ENCODE peak calls at places on chromosomes 16 and 17, in six cellular contexts. D is MM.1S, Y is sigmoid colon, S is transverse colon, N is fibroblast of lung, O is cardiac muscle cell. V is an unnamed sample.
A peak's percentile ranks its signal among the peaks of the same experiment; 100 is the strongest.

GRCh38 chr16:76816475-76816874 is 374.5 kb upstream of the MON1B start:
- DNase-seq in D (no peak), S (no peak), Y (no peak), N (no peak), O (no peak), V (no peak)

GRCh38 chr16:58488531-58488930 is 11.4 kb upstream of the NDRG4 start:
- DNase-seq in O (no peak), N (no peak), Y (no peak), D (no peak), S (no peak), V (no peak)

GRCh38 chr17:8692916-8693315 is 51.7 kb downstream of the CCDC42 start:
- DNase-seq in S (no peak), Y (no peak), O (no peak), D (no peak), N (no peak), V (no peak)

GRCh38 chr16:81004646-81005353 is 1.9 kb downstream of the CMC2 start:
- DNase-seq in O (peak; percentile 67), Y (no peak), D (peak; percentile 58), N (peak; percentile 77), S (no peak), V (peak; percentile 83)

GRCh38 chr16:51994597-51994996 is 552.3 kb downstream of the TOX3 start:
- DNase-seq in N (no peak), O (peak; percentile 51), D (peak; percentile 9), S (peak; percentile 61), Y (no peak), V (no peak)

GRCh38 chr17:75518201-75518600 is 1.9 kb downstream of the TSEN54 start:
- DNase-seq in S (peak; percentile 31), O (no peak), D (no peak), Y (no peak), N (no peak), V (no peak)

GRCh38 chr17:5011928-5012327 is 14.2 kb downstream of the KIF1C start:
- DNase-seq in Y (no peak), S (no peak), D (no peak), N (peak; percentile 17), O (no peak), V (peak; percentile 44)

GRCh38 chr17:56708220-56708567 is 114.7 kb downstream of the NOG start:
- DNase-seq in N (no peak), S (no peak), O (no peak), D (no peak), Y (no peak), V (peak; percentile 7)

GRCh38 chr17:32440722-32441121 is 3.6 kb upstream of the PSMD11 start:
- DNase-seq in D (no peak), O (peak; percentile 11), N (no peak), Y (no peak), S (no peak), V (no peak)

GRCh38 chr16:22425036-22425801 is 50.8 kb upstream of the CDR2 start:
- DNase-seq in S (no peak), D (no peak), O (no peak), Y (peak; percentile 78), N (peak; percentile 34), V (peak; percentile 60)

GRCh38 chr17:17435323-17435722 is 41.5 kb upstream of the MED9 start:
- DNase-seq in S (no peak), Y (no peak), D (no peak), N (peak; percentile 77), O (no peak), V (peak; percentile 77)

GRCh38 chr17:76408037-76408849 is 23.8 kb downstream of the SPHK1 start:
- DNase-seq in O (peak; percentile 73), S (peak; percentile 77), D (peak; percentile 65), Y (no peak), N (peak; percentile 39), V (peak; percentile 49)

GRCh38 chr17:50785942-50786570 is 18.7 kb upstream of the ANKRD40CL start:
- DNase-seq in N (peak; percentile 88), Y (no peak), O (no peak), S (no peak), D (no peak), V (peak; percentile 75)

GRCh38 chr16:3098459-3099394 is at the start of gene ZSCAN10:
- DNase-seq in D (no peak), S (no peak), N (no peak), O (no peak), Y (no peak), V (no peak)

GRCh38 chr17:81941484-81942166 is 4.5 kb upstream of the PYCR1 start:
- DNase-seq in N (no peak), D (no peak), O (peak; percentile 92), Y (no peak), S (no peak), V (no peak)

GRCh38 chr16:55842369-55843104 is 9.6 kb upstream of the CES1 start:
- DNase-seq in S (no peak), N (peak; percentile 61), Y (no peak), D (peak; percentile 49), O (peak; percentile 69), V (peak; percentile 61)

GRCh38 chr17:57895382-57896060 is 45.7 kb upstream of the MRPS23 start:
- DNase-seq in Y (peak; percentile 86), N (no peak), O (no peak), S (no peak), D (no peak), V (no peak)

GRCh38 chr16:75099738-75100615 is 16.6 kb downstream of the LDHD start:
- DNase-seq in S (no peak), N (no peak), D (no peak), Y (no peak), O (no peak), V (no peak)

GRCh38 chr17:38663964-38664644 is 10.7 kb downstream of the EPOP start:
- DNase-seq in D (no peak), O (no peak), Y (peak; percentile 33), N (no peak), S (no peak), V (no peak)

GRCh38 chr16:86508947-86509758 is 1.2 kb upstream of the FOXF1 start:
- DNase-seq in N (peak; percentile 90), Y (peak; percentile 93), S (peak; percentile 46), D (no peak), O (peak; percentile 53), V (peak; percentile 80)

GRCh38 chr16:27432600-27432957 is 30.6 kb downstream of the IL21R start:
- DNase-seq in O (no peak), S (no peak), D (no peak), N (peak; percentile 37), Y (peak; percentile 5), V (peak; percentile 71)

GRCh38 chr16:4216631-4217030 is 25.2 kb downstream of the SRL start:
- DNase-seq in O (no peak), S (no peak), N (no peak), Y (no peak), D (no peak), V (no peak)

GRCh38 chr16:20727181-20727580 is 14.4 kb downstream of the THUMPD1 start:
- DNase-seq in N (no peak), O (peak; percentile 8), Y (no peak), S (no peak), D (no peak), V (no peak)

GRCh38 chr16:77402672-77403071 is 32.2 kb downstream of the ADAMTS18 start:
- DNase-seq in S (no peak), D (no peak), N (no peak), O (no peak), Y (no peak), V (no peak)

GRCh38 chr16:83356266-83356665 is 451.5 kb upstream of the HSBP1 start:
- DNase-seq in S (no peak), Y (no peak), N (peak; percentile 61), D (peak; percentile 32), O (peak; percentile 81), V (peak; percentile 73)

GRCh38 chr16:53999123-53999522 is 287.5 kb downstream of the IRX3 start:
- DNase-seq in Y (no peak), O (no peak), S (no peak), D (no peak), N (no peak), V (no peak)

GRCh38 chr17:82390860-82391435 is 19.4 kb downstream of the UTS2R start:
- DNase-seq in S (no peak), N (no peak), D (no peak), O (no peak), Y (no peak), V (no peak)

GRCh38 chr16:53022374-53022773 is 30.3 kb downstream of the CHD9NB start:
- DNase-seq in Y (no peak), D (no peak), N (peak; percentile 52), S (peak; percentile 33), O (peak; percentile 76), V (peak; percentile 67)

GRCh38 chr17:45317113-45317820 is 447 bp upstream of the MAP3K14 start:
- DNase-seq in N (peak; percentile 100), O (peak; percentile 100), S (peak; percentile 100), D (peak; percentile 100), Y (peak; percentile 100), V (peak; percentile 100)
- TF ChIP-seq CTCF in N (no peak), O (no peak), S (peak; percentile 18), D (no peak), Y (no peak), V (peak; percentile 2)

GRCh38 chr16:47492036-47492427 is 30.9 kb downstream of the PHKB start:
- DNase-seq in O (no peak), D (no peak), Y (no peak), N (no peak), S (no peak), V (no peak)

GRCh38 chr16:47492428-47493357 is 31.6 kb downstream of the PHKB start:
- DNase-seq in D (no peak), N (peak; percentile 39), Y (peak; percentile 93), S (peak; percentile 57), O (no peak), V (peak; percentile 59)

GRCh38 chr16:47499080-47499699 is 38.1 kb downstream of the PHKB start:
- DNase-seq in Y (no peak), D (no peak), S (no peak), N (no peak), O (no peak), V (no peak)

GRCh38 chr16:47490471-47490870 is 29.3 kb downstream of the PHKB start:
- DNase-seq in D (no peak), O (no peak), Y (no peak), S (no peak), N (no peak), V (no peak)

GRCh38 chr16:47493358-47494337 is 32.5 kb downstream of the PHKB start:
- DNase-seq in D (peak; percentile 21), O (no peak), Y (no peak), S (no peak), N (no peak), V (no peak)
- H3K4me3 ChIP-seq in D (no peak overlapping the region), O (no peak overlapping the region), Y (no peak overlapping the region), S (no peak overlapping the region), N (no peak overlapping the region), V (no peak overlapping the region)

DNA sequence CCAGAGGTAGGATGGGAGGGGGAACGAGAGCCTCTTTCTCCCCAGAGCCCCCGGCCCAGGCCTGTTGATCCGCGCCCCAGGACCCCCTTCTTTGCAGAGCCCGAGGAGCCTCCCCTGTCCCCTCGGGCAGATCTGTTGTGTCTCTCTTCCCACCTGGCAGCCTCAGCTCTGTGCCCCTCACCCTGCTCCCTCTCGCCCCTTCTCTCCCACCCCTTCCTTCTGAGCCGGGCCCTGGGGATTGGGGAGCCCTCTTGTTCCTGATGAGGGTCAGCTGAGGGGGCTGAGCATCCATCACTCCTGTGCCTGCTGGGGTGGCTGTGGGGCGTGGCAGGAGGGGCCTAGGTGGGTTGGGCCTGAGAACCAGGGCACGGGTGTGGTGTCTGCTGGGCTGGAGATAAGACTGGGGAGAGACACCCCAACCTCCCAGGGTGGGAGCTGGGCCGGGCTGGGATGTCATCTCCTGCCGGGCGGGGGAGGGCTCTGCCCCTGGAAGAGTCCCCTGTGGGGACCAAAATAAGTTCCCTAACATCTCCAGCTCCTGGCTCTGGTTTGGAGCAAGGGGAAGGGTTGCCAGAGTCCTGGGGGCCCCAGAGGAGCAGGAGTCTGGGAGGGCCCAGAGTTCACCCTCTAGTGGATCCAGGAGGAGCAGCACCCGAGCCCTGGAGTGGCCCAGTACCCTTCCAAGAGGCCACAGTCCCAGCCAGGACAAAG is 65.4 kb downstream of the MRC2 start:
- DNase-seq in O (peak; percentile 56), D (no peak), Y (no peak), N (peak; percentile 37), S (no peak), V (peak; percentile 31)
- TF ChIP-seq CTCF in O (peak; percentile 61), D (peak; percentile 30), Y (no peak), N (peak; percentile 40), S (no peak), V (peak; percentile 68)

GRCh38 chr17:2982854-2983636 is 80.4 kb downstream of the OR1D5 start:
- DNase-seq in N (peak; percentile 96), Y (peak; percentile 95), O (no peak), S (peak; percentile 60), D (no peak), V (peak; percentile 87)
- H3K4me3 ChIP-seq in N (peak overlapping the region; percentile 10), Y (no peak overlapping the region), O (no peak overlapping the region), S (no peak overlapping the region), D (no peak overlapping the region), V (no peak overlapping the region)